ENCODE peak calls at places on chromosomes 13 and 19, in four cellular contexts. K, V, T and I are unnamed samples.

GRCh38 chr19:42290523-42291436 is 11.2 kb upstream of the PRR19 start:
- DNase-seq in K (no peak), V (no peak), T (no peak), I (no peak)

GRCh38 chr13:113853518-113854237 is 10.2 kb downstream of the GAS6 start:
- DNase-seq in K (no peak), V (no peak), T (peak; percentile 62), I (no peak)

GRCh38 chr19:3387645-3388589 is 21.5 kb downstream of the NFIC start:
- DNase-seq in K (no peak), V (no peak), T (no peak), I (no peak)

GRCh38 chr19:2722541-2723344 is 1.6 kb upstream of the DIRAS1 start:
- DNase-seq in K (no peak), V (peak; percentile 57), T (peak; percentile 74), I (no peak)

GRCh38 chr13:95684463-95684862 is 7.5 kb downstream of the DNAJC3 start:
- DNase-seq in K (no peak), V (no peak), T (no peak), I (no peak)

GRCh38 chr19:18609717-18610051 is 3.0 kb upstream of the TMEM59L start:
- DNase-seq in K (no peak), V (no peak), T (no peak), I (no peak)

GRCh38 chr19:31461814-31462539 is 112.7 kb upstream of the TSHZ3 start:
- DNase-seq in K (no peak), V (no peak), T (no peak), I (no peak)

GRCh38 chr13:57673197-57673596 is 41.7 kb downstream of the PCDH17 start:
- DNase-seq in K (no peak), V (no peak), T (no peak), I (no peak)

GRCh38 chr19:34959021-34959420 is 5.0 kb downstream of the ZNF792 start:
- DNase-seq in K (no peak), V (no peak), T (no peak), I (no peak)

GRCh38 chr19:10797078-10797477 is 38.9 kb downstream of the TMED1 start:
- DNase-seq in K (no peak), V (no peak), T (no peak), I (no peak)

GRCh38 chr19:10800488-10800887 is 35.5 kb downstream of the TMED1 start:
- DNase-seq in K (no peak), V (no peak), T (no peak), I (no peak)

GRCh38 chr19:10796653-10797052 is 39.4 kb downstream of the TMED1 start:
- DNase-seq in K (no peak), V (no peak), T (no peak), I (no peak)

GRCh38 chr19:10802479-10802878 is 33.5 kb downstream of the TMED1 start:
- DNase-seq in K (no peak), V (no peak), T (no peak), I (no peak)

GRCh38 chr19:10797541-10798256 is 38.3 kb downstream of the TMED1 start:
- DNase-seq in K (peak; percentile 74), V (no peak), T (no peak), I (no peak)
- TF ChIP-seq SPI1 in K (no peak), V (no peak), T (no peak), I (no peak)

GRCh38 chr19:40542197-40542859 is 34.3 kb upstream of the SHKBP1 start:
- DNase-seq in K (no peak), V (no peak), T (no peak), I (no peak)
- TF ChIP-seq SPI1 in K (no peak), V (no peak), T (no peak), I (no peak)

GRCh38 chr13:36183901-36184300 is 30.5 kb downstream of the SOHLH2 start:
- DNase-seq in K (no peak), V (no peak), T (no peak), I (no peak)
- TF ChIP-seq SPI1 in K (no peak), V (no peak), T (no peak), I (no peak)

GRCh38 chr19:10238172-10238783 is 7.1 kb upstream of the S1PR2 start:
- DNase-seq in K (no peak), V (no peak), T (no peak), I (no peak)
- TF ChIP-seq SPI1 in K (no peak), V (no peak), T (no peak), I (no peak)

DNA sequence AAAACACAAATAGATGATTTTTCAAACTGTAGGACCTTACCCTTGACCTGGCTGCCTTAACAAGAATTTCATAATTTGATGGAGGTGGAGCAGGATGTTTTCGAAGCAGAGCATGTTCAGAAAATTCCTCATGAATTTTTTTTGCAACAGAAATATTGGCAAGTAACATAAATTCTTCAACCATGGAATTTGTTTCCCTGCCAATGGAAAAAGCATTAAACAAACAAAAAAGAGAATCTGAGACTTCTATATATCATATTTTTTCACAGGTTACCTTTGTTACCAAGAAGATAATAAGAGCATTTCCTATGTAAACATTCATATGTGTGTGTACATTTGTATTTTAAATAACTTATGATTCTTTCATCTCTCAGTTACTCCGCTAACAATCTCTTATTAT is 18.3 kb downstream of the DIS3 start:
- DNase-seq in K (no peak), V (no peak), T (no peak), I (no peak)
- TF ChIP-seq SPI1 in K (no peak), V (no peak), T (no peak), I (no peak)

GRCh38 chr19:28731577-28731976 is 481.4 kb downstream of the UQCRFS1 start:
- DNase-seq in K (no peak), V (no peak), T (no peak), I (no peak)
- TF ChIP-seq SPI1 in K (no peak), V (no peak), T (no peak), I (no peak)

GRCh38 chr19:694481-695349 is 537 bp downstream of the PRSS57 start:
- DNase-seq in K (no peak), V (no peak), T (no peak), I (no peak)
- TF ChIP-seq SPI1 in K (no peak), V (no peak), T (no peak), I (no peak)

DNA sequence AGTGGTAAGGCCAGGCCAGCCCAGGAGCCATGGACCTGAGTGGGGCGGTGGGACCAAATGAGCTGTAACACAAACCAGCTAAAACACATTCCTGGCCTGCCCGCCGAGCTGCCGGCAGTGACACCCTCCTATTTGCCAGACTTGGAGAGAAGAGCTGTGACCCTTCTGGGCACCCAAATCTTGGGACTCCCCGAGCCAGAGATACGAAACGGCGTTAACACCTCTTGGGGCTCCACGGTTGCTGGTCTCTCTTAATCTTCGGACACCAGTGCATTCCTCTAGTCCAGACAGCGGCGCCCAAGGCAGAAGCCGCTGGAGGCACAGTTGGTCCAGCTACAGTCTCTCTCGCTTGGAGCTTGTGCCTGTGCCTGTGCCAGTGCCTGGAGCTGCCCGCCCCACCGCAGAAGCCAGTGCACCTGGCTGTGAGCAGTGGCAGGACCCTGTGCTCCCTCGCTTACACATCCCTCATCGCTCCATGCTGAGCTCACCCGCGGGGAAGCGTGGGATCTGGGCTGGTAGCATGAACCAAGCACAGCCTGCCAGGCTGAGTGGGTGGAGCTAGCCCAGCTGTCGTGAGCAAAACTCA is 147.2 kb upstream of the KLHL1 start:
- DNase-seq in K (no peak), V (no peak), T (no peak), I (no peak)
- TF ChIP-seq SPI1 in K (no peak), V (no peak), T (no peak), I (no peak)

DNA sequence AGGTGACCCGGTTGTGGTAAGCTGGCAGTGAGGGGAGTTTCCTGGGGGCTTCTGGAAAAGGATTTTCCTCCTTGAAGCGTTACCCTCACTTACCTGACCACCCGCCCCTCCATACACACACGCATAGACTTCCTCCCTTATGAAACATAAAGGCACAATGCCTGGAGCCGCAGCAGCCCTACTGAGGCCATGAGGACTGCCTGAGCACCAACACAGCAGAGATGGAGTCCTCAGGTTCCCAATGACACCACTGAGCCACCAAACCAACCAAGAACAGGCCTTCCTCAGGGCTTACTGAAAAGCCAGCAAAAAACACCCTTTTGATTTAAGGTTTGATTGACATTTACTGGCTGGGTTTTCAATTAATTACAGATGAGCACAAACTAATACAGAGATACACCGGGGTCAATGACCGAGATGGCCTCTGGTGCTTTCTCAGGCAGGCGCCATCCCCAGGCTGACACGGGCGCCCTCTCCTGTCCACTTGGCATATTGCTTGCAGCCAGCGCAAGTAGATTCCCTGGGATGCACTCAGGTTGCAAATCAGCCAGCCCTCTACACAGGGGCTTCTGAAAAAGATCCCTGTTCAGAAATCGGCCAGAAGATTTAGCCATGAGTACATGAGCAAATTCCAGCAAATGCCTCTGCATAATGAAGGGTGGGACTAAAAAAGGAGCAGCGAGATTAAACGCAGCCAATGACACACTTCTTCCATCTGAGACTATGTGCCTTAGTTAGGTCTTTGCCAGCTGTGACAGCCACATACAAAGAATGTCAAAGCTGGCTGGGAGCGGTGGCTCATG is 14.8 kb downstream of the OPA3 start:
- DNase-seq in K (no peak), V (no peak), T (peak; percentile 80), I (no peak)
- TF ChIP-seq SPI1 in K (no peak), V (no peak), T (no peak), I (no peak)

GRCh38 chr19:56348289-56348877 is 33.7 kb upstream of the ZSCAN5A start:
- DNase-seq in K (no peak), V (no peak), T (peak; percentile 68), I (no peak)
- TF ChIP-seq SPI1 in K (no peak), V (no peak), T (no peak), I (no peak)